ENCODE peak calls at places on chromosome 1, in nine cellular contexts. One of them, this sample, is unnamed.
A peak's percentile ranks its signal among the peaks of the same experiment; 100 is the strongest.

GRCh38 chr1:8040586-8040985 is 14.5 kb upstream of the ERRFI1 start:
- DNase-seq in IMR-90: peak; percentile 99
- DNase-seq in AG09309: peak; percentile 92
- DNase-seq in psoas muscle: peak; percentile 74
- DNase-seq in cardiac fibroblast: peak; percentile 98
- DNase-seq in astrocyte of the spinal cord: peak; percentile 99
- DNase-seq in Panc1: peak; percentile 95
- DNase-seq in AG10803: peak; percentile 95
- DNase-seq in colonic mucosa: peak; percentile 92
- DNase-seq in this sample: no peak

GRCh38 chr1:156746381-156746715 is 5.1 kb downstream of the HDGF start:
- DNase-seq in IMR-90: no peak
- DNase-seq in AG09309: no peak
- DNase-seq in psoas muscle: no peak
- DNase-seq in cardiac fibroblast: no peak
- DNase-seq in astrocyte of the spinal cord: no peak
- DNase-seq in Panc1: no peak
- DNase-seq in AG10803: no peak
- DNase-seq in colonic mucosa: no peak
- DNase-seq in this sample: no peak

GRCh38 chr1:29448456-29449317 is 212.4 kb downstream of the PTPRU start:
- DNase-seq in IMR-90: no peak
- DNase-seq in AG09309: no peak
- DNase-seq in psoas muscle: no peak
- DNase-seq in cardiac fibroblast: no peak
- DNase-seq in astrocyte of the spinal cord: no peak
- DNase-seq in Panc1: no peak
- DNase-seq in AG10803: no peak
- DNase-seq in colonic mucosa: no peak
- DNase-seq in this sample: no peak

GRCh38 chr1:63732666-63733065 is 41.2 kb upstream of the ROR1 start:
- DNase-seq in IMR-90: peak; percentile 44
- DNase-seq in AG09309: no peak
- DNase-seq in psoas muscle: no peak
- DNase-seq in cardiac fibroblast: peak; percentile 21
- DNase-seq in astrocyte of the spinal cord: peak; percentile 59
- DNase-seq in Panc1: no peak
- DNase-seq in AG10803: peak; percentile 36
- DNase-seq in colonic mucosa: no peak
- DNase-seq in this sample: no peak

GRCh38 chr1:236035681-236036101 is 29.2 kb downstream of the NID1 start:
- DNase-seq in IMR-90: peak; percentile 53
- DNase-seq in AG09309: no peak
- DNase-seq in psoas muscle: no peak
- DNase-seq in cardiac fibroblast: peak; percentile 36
- DNase-seq in astrocyte of the spinal cord: peak; percentile 41
- DNase-seq in Panc1: no peak
- DNase-seq in AG10803: peak; percentile 46
- DNase-seq in colonic mucosa: no peak
- DNase-seq in this sample: no peak

GRCh38 chr1:10794724-10795304 is 1.6 kb downstream of the CASZ1 start:
- DNase-seq in IMR-90: no peak
- DNase-seq in AG09309: no peak
- DNase-seq in psoas muscle: peak; percentile 86
- DNase-seq in cardiac fibroblast: no peak
- DNase-seq in astrocyte of the spinal cord: no peak
- DNase-seq in Panc1: no peak
- DNase-seq in AG10803: no peak
- DNase-seq in colonic mucosa: peak; percentile 40
- DNase-seq in this sample: peak; percentile 30

GRCh38 chr1:211736351-211736915 is 61.0 kb upstream of the NEK2 start:
- DNase-seq in IMR-90: no peak
- DNase-seq in AG09309: no peak
- DNase-seq in psoas muscle: no peak
- DNase-seq in cardiac fibroblast: peak; percentile 47
- DNase-seq in astrocyte of the spinal cord: peak; percentile 18
- DNase-seq in Panc1: no peak
- DNase-seq in AG10803: no peak
- DNase-seq in colonic mucosa: no peak
- DNase-seq in this sample: peak; percentile 88

GRCh38 chr1:6420594-6421042 is 899 bp upstream of the HES2 start:
- DNase-seq in IMR-90: no peak
- DNase-seq in AG09309: no peak
- DNase-seq in psoas muscle: no peak
- DNase-seq in cardiac fibroblast: no peak
- DNase-seq in astrocyte of the spinal cord: no peak
- DNase-seq in Panc1: no peak
- DNase-seq in AG10803: no peak
- DNase-seq in colonic mucosa: peak; percentile 77
- DNase-seq in this sample: no peak

GRCh38 chr1:229582011-229582694 is 23.6 kb upstream of the ABCB10 start:
- DNase-seq in IMR-90: peak; percentile 29
- DNase-seq in AG09309: no peak
- DNase-seq in psoas muscle: peak; percentile 66
- DNase-seq in cardiac fibroblast: peak; percentile 69
- DNase-seq in astrocyte of the spinal cord: peak; percentile 41
- DNase-seq in Panc1: no peak
- DNase-seq in AG10803: no peak
- DNase-seq in colonic mucosa: no peak
- DNase-seq in this sample: no peak

GRCh38 chr1:103373991-103374390 is 151.5 kb upstream of the RNPC3 start:
- DNase-seq in IMR-90: peak; percentile 1
- DNase-seq in AG09309: no peak
- DNase-seq in psoas muscle: no peak
- DNase-seq in cardiac fibroblast: no peak
- DNase-seq in astrocyte of the spinal cord: no peak
- DNase-seq in Panc1: no peak
- DNase-seq in AG10803: no peak
- DNase-seq in colonic mucosa: no peak
- DNase-seq in this sample: no peak

GRCh38 chr1:236394016-236394481 is at the start of gene EDARADD:
- DNase-seq in IMR-90: no peak
- DNase-seq in AG09309: peak; percentile 38
- DNase-seq in psoas muscle: no peak
- DNase-seq in cardiac fibroblast: peak; percentile 11
- DNase-seq in astrocyte of the spinal cord: peak; percentile 15
- DNase-seq in Panc1: no peak
- DNase-seq in AG10803: peak; percentile 33
- DNase-seq in colonic mucosa: no peak
- DNase-seq in this sample: no peak

DNA sequence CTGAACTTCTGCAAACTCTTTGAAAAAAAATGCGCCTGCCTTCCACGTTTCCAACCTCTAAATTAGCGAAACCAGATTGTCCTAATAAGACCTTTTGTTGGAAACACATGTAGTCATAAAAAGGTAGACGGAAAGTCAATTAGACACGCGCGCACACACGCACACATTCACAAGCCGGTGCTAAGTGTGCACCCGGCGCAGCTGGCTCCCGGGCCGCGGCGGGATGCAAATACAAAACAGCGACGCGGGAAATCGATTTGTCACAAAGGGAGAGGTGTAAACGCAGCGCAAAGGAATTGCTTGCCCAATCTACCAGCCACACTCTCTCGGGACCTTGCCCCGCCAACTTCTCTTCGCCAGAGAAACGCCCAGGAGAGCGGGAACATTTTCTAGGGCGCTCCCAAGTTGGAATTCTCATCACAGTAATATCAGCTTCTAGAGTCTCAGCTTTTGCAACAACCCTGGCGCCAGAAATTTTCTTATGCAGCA is 4.4 kb downstream of the PRRX1 start:
- DNase-seq in IMR-90: no peak
- DNase-seq in AG09309: no peak
- DNase-seq in psoas muscle: peak; percentile 82
- DNase-seq in cardiac fibroblast: peak; percentile 50
- DNase-seq in astrocyte of the spinal cord: peak; percentile 69
- DNase-seq in Panc1: no peak
- DNase-seq in AG10803: peak; percentile 59
- DNase-seq in colonic mucosa: no peak
- DNase-seq in this sample: no peak
- H3K4me3 ChIP-seq in IMR-90: peak overlapping the region; percentile 9
- H3K4me3 ChIP-seq in AG09309: peak overlapping the region; percentile 91
- H3K4me3 ChIP-seq in psoas muscle: peak overlapping the region; percentile 72
- H3K4me3 ChIP-seq in cardiac fibroblast: peak overlapping the region; percentile 32
- H3K4me3 ChIP-seq in astrocyte of the spinal cord: peak overlapping the region; percentile 32
- H3K4me3 ChIP-seq in Panc1: peak overlapping the region; percentile 13
- H3K4me3 ChIP-seq in AG10803: peak overlapping the region; percentile 93
- H3K4me3 ChIP-seq in colonic mucosa: no peak overlapping the region
- H3K4me3 ChIP-seq in this sample: no peak overlapping the region

DNA sequence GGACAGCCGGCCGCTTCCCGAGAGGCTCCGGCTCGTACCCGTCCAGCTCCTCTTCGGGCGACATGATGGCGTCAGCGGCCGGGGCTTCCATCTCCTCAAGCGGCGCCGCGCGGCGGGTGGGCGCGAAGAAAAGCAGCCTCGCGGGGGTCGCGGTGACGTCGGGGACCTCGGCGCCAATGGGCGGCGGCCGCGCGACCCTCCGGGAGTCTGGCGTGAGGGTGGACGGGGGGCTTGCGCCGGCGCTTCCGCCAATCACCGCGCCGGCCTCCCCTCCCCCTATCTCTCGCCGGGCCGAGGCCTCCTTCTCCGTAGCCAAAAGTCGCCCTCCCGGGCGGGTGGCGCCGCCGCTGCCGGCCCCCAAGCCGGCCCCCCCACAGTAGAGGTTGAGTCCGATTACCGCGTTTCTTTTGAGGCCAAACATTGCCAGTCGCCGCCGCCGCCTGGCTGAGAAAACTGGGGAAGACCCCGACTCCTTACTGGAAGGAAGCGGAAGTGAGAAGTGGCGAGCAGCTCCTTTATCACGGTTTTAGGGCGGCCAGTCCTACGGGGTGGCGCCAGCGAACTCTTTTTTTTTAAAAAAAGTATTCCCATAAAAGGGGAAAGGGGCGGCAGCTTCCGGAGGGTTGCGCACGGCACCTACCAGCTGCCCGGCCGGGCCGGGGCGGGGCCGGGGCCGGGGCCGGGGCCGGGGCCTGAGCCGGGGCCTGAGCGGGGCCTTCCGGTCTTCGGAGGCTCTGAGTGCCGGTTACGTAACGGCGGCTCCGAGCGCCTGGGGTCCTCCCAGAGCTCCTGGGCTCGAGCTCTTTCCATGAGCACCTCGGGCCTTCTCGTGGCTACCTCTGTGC is at the start of gene MCL1:
- DNase-seq in IMR-90: peak; percentile 96
- DNase-seq in AG09309: peak; percentile 90
- DNase-seq in psoas muscle: peak; percentile 97
- DNase-seq in cardiac fibroblast: peak; percentile 98
- DNase-seq in astrocyte of the spinal cord: peak; percentile 98
- DNase-seq in Panc1: no peak
- DNase-seq in AG10803: peak; percentile 96
- DNase-seq in colonic mucosa: peak; percentile 94
- DNase-seq in this sample: peak; percentile 98
- TF ChIP-seq CTCF in IMR-90: peak; percentile 16
- TF ChIP-seq CTCF in AG09309: no peak
- TF ChIP-seq CTCF in psoas muscle: no peak
- TF ChIP-seq CTCF in cardiac fibroblast: no peak
- TF ChIP-seq CTCF in astrocyte of the spinal cord: no peak
- TF ChIP-seq CTCF in Panc1: no peak
- TF ChIP-seq CTCF in AG10803: no peak
- TF ChIP-seq CTCF in colonic mucosa: no peak
- TF ChIP-seq CTCF in this sample: peak; percentile 4

GRCh38 chr1:218353656-218354055 is 8.5 kb downstream of the TGFB2 start:
- DNase-seq in IMR-90: no peak
- DNase-seq in AG09309: no peak
- DNase-seq in psoas muscle: no peak
- DNase-seq in cardiac fibroblast: no peak
- DNase-seq in astrocyte of the spinal cord: no peak
- DNase-seq in Panc1: no peak
- DNase-seq in AG10803: no peak
- DNase-seq in colonic mucosa: no peak
- DNase-seq in this sample: no peak

GRCh38 chr1:218350909-218351616 is 5.9 kb downstream of the TGFB2 start:
- DNase-seq in IMR-90: peak; percentile 89
- DNase-seq in AG09309: no peak
- DNase-seq in psoas muscle: no peak
- DNase-seq in cardiac fibroblast: peak; percentile 80
- DNase-seq in astrocyte of the spinal cord: peak; percentile 76
- DNase-seq in Panc1: no peak
- DNase-seq in AG10803: peak; percentile 81
- DNase-seq in colonic mucosa: no peak
- DNase-seq in this sample: no peak

GRCh38 chr1:218350022-218350525 is 4.9 kb downstream of the TGFB2 start:
- DNase-seq in IMR-90: no peak
- DNase-seq in AG09309: no peak
- DNase-seq in psoas muscle: no peak
- DNase-seq in cardiac fibroblast: no peak
- DNase-seq in astrocyte of the spinal cord: no peak
- DNase-seq in Panc1: no peak
- DNase-seq in AG10803: no peak
- DNase-seq in colonic mucosa: no peak
- DNase-seq in this sample: no peak

GRCh38 chr1:218349365-218350021 is 4.4 kb downstream of the TGFB2 start:
- DNase-seq in IMR-90: no peak
- DNase-seq in AG09309: no peak
- DNase-seq in psoas muscle: no peak
- DNase-seq in cardiac fibroblast: no peak
- DNase-seq in astrocyte of the spinal cord: no peak
- DNase-seq in Panc1: no peak
- DNase-seq in AG10803: no peak
- DNase-seq in colonic mucosa: no peak
- DNase-seq in this sample: no peak

DNA sequence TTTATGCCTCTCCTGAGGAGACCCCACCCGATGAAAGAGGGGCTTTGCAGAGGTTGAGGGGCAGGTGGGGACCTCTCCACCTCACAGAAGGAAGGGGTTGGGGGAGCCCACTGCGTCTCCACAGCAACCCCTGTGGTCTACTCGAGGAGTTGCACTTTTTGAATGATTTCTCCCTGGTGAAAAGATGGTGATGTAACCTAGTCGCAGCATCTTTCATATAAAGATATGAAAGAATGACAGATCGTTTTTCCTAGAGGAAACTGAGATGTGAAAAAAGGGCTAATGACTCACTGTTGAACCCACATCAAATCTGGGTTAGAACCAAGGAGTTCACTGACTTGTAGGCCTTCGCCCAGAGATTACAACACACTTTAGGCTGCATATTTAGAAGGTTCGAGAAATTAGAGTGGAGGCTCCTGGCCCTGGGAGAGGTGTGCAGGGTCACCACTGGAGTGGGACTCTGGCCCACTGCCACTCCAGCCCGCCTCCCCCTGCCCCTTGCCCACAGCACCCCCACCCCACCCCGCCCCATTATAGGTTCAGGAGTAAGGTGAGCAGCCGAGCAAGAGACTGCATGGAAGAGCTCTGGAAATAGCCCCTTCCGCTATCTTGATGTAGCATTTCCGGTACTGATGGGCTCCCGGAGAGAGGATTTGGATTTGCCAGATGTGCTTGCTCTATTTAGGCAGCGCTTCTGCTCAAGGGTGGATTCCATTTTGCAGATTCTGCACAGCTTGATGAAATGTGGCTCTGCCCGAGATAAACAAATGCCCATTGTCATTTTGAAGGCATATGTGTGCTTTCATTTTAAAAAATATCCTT is 6.7 kb downstream of the TGFB2 start:
- DNase-seq in IMR-90: peak; percentile 66
- DNase-seq in AG09309: no peak
- DNase-seq in psoas muscle: peak; percentile 66
- DNase-seq in cardiac fibroblast: peak; percentile 81
- DNase-seq in astrocyte of the spinal cord: peak; percentile 54
- DNase-seq in Panc1: no peak
- DNase-seq in AG10803: no peak
- DNase-seq in colonic mucosa: no peak
- DNase-seq in this sample: no peak
- H3K4me3 ChIP-seq in IMR-90: peak overlapping the region; percentile 61
- H3K4me3 ChIP-seq in AG09309: peak overlapping the region; percentile 47
- H3K4me3 ChIP-seq in psoas muscle: peak overlapping the region; percentile 73
- H3K4me3 ChIP-seq in cardiac fibroblast: peak overlapping the region; percentile 42
- H3K4me3 ChIP-seq in astrocyte of the spinal cord: peak overlapping the region; percentile 60
- H3K4me3 ChIP-seq in Panc1: peak overlapping the region; percentile 97
- H3K4me3 ChIP-seq in AG10803: no peak overlapping the region
- H3K4me3 ChIP-seq in colonic mucosa: no peak overlapping the region
- H3K4me3 ChIP-seq in this sample: no peak overlapping the region

GRCh38 chr1:27581823-27582243 is 22.1 kb downstream of the AHDC1 start:
- DNase-seq in IMR-90: no peak
- DNase-seq in AG09309: no peak
- DNase-seq in psoas muscle: peak; percentile 81
- DNase-seq in cardiac fibroblast: peak; percentile 64
- DNase-seq in astrocyte of the spinal cord: no peak
- DNase-seq in Panc1: no peak
- DNase-seq in AG10803: no peak
- DNase-seq in colonic mucosa: no peak
- DNase-seq in this sample: no peak
- TF ChIP-seq CTCF in IMR-90: no peak
- TF ChIP-seq CTCF in AG09309: no peak
- TF ChIP-seq CTCF in psoas muscle: no peak
- TF ChIP-seq CTCF in cardiac fibroblast: no peak
- TF ChIP-seq CTCF in astrocyte of the spinal cord: no peak
- TF ChIP-seq CTCF in Panc1: no peak
- TF ChIP-seq CTCF in AG10803: no peak
- TF ChIP-seq CTCF in colonic mucosa: no peak
- TF ChIP-seq CTCF in this sample: no peak

This sample was measured in WERI-Rb-1.